ENCODE peak calls at places on chromosome 1, in five cellular contexts. One of them, this sample, is unnamed.

GRCh38 chr1:235642943-235643371 is 6.6 kb downstream of the GNG4 start:
- DNase-seq in posterior vena cava: peak
- DNase-seq in fibroblast of pulmonary artery: no peak
- DNase-seq in SW480: no peak
- DNase-seq in AML-193: no peak
- DNase-seq in this sample: no peak

GRCh38 chr1:16018308-16018707 is 465 bp upstream of the HSPB7 start:
- DNase-seq in posterior vena cava: no peak
- DNase-seq in fibroblast of pulmonary artery: peak
- DNase-seq in SW480: no peak
- DNase-seq in AML-193: no peak
- DNase-seq in this sample: no peak

GRCh38 chr1:96488777-96489176 is 232.8 kb upstream of the PTBP2 start:
- DNase-seq in posterior vena cava: no peak
- DNase-seq in fibroblast of pulmonary artery: no peak
- DNase-seq in SW480: no peak
- DNase-seq in AML-193: no peak
- DNase-seq in this sample: peak

GRCh38 chr1:6864166-6864565 is 78.9 kb downstream of the CAMTA1 start:
- DNase-seq in posterior vena cava: no peak
- DNase-seq in fibroblast of pulmonary artery: no peak
- DNase-seq in SW480: no peak
- DNase-seq in AML-193: no peak
- DNase-seq in this sample: no peak

GRCh38 chr1:41920658-41921057 is 1.9 kb upstream of the HIVEP3 start:
- DNase-seq in posterior vena cava: no peak
- DNase-seq in fibroblast of pulmonary artery: no peak
- DNase-seq in SW480: peak
- DNase-seq in AML-193: no peak
- DNase-seq in this sample: no peak

GRCh38 chr1:11898831-11899467 is 27.3 kb downstream of the KIAA2013 start:
- DNase-seq in posterior vena cava: no peak
- DNase-seq in fibroblast of pulmonary artery: no peak
- DNase-seq in SW480: no peak
- DNase-seq in AML-193: no peak
- DNase-seq in this sample: peak

GRCh38 chr1:54904476-54905048 is 17.6 kb upstream of the DHCR24 start:
- DNase-seq in posterior vena cava: no peak
- DNase-seq in fibroblast of pulmonary artery: peak
- DNase-seq in SW480: no peak
- DNase-seq in AML-193: no peak
- DNase-seq in this sample: peak

GRCh38 chr1:200491097-200491496 is 81.3 kb upstream of the ZNF281 start:
- DNase-seq in posterior vena cava: no peak
- DNase-seq in fibroblast of pulmonary artery: no peak
- DNase-seq in SW480: no peak
- DNase-seq in AML-193: no peak
- DNase-seq in this sample: no peak

GRCh38 chr1:246279402-246279801 is 227.7 kb downstream of the SMYD3 start:
- DNase-seq in posterior vena cava: no peak
- DNase-seq in fibroblast of pulmonary artery: no peak
- DNase-seq in SW480: no peak
- DNase-seq in AML-193: peak
- DNase-seq in this sample: no peak

GRCh38 chr1:187245201-187245600 is 416.5 kb downstream of the PLA2G4A start:
- DNase-seq in posterior vena cava: no peak
- DNase-seq in fibroblast of pulmonary artery: no peak
- DNase-seq in SW480: no peak
- DNase-seq in AML-193: no peak
- DNase-seq in this sample: no peak

GRCh38 chr1:91781916-91782622 is 103.9 kb downstream of the TGFBR3 start:
- DNase-seq in posterior vena cava: no peak
- DNase-seq in fibroblast of pulmonary artery: no peak
- DNase-seq in SW480: no peak
- DNase-seq in AML-193: no peak
- DNase-seq in this sample: peak

GRCh38 chr1:65002508-65003315 is 36.4 kb upstream of the JAK1 start:
- DNase-seq in posterior vena cava: peak
- DNase-seq in fibroblast of pulmonary artery: peak
- DNase-seq in SW480: peak
- DNase-seq in AML-193: no peak
- DNase-seq in this sample: peak

GRCh38 chr1:119779869-119780356 is 11.2 kb upstream of the HMGCS2 start:
- DNase-seq in posterior vena cava: no peak
- DNase-seq in fibroblast of pulmonary artery: peak
- DNase-seq in SW480: no peak
- DNase-seq in AML-193: no peak
- DNase-seq in this sample: peak

GRCh38 chr1:109112652-109113285 is 1.1 kb upstream of the ELAPOR1 start:
- DNase-seq in posterior vena cava: peak
- DNase-seq in fibroblast of pulmonary artery: peak
- DNase-seq in SW480: peak
- DNase-seq in AML-193: peak
- DNase-seq in this sample: peak

GRCh38 chr1:174953657-174954435 is 45.9 kb upstream of the CACYBP start:
- DNase-seq in posterior vena cava: no peak
- DNase-seq in fibroblast of pulmonary artery: no peak
- DNase-seq in SW480: no peak
- DNase-seq in AML-193: no peak
- DNase-seq in this sample: no peak

GRCh38 chr1:3530086-3530930 is 75.8 kb downstream of the ARHGEF16 start:
- DNase-seq in posterior vena cava: no peak
- DNase-seq in fibroblast of pulmonary artery: no peak
- DNase-seq in SW480: peak
- DNase-seq in AML-193: peak
- DNase-seq in this sample: no peak

GRCh38 chr1:100265562-100265930 is 470 bp upstream of the RTCA start:
- DNase-seq in posterior vena cava: no peak
- DNase-seq in fibroblast of pulmonary artery: peak
- DNase-seq in SW480: peak
- DNase-seq in AML-193: peak
- DNase-seq in this sample: no peak

GRCh38 chr1:175294179-175294756 is 101.7 kb upstream of the KIAA0040 start:
- DNase-seq in posterior vena cava: no peak
- DNase-seq in fibroblast of pulmonary artery: no peak
- DNase-seq in SW480: no peak
- DNase-seq in AML-193: no peak
- DNase-seq in this sample: no peak

GRCh38 chr1:96475882-96476281 is 245.7 kb upstream of the PTBP2 start:
- DNase-seq in posterior vena cava: no peak
- DNase-seq in fibroblast of pulmonary artery: no peak
- DNase-seq in SW480: no peak
- DNase-seq in AML-193: no peak
- DNase-seq in this sample: no peak

GRCh38 chr1:115214098-115214497 is 124.0 kb downstream of the NGF start:
- DNase-seq in posterior vena cava: no peak
- DNase-seq in fibroblast of pulmonary artery: no peak
- DNase-seq in SW480: peak
- DNase-seq in AML-193: no peak
- DNase-seq in this sample: no peak